ENCODE peak calls at places on chromosomes 5 and 9, in seven cellular contexts. One of them, this sample, is unnamed.
A peak's percentile ranks its signal among the peaks of the same experiment; 100 is the strongest.

GRCh38 chr9:29212590-29213373 is 1639.5 kb upstream of the C9orf72 start:
- DNase-seq in GM23248: peak; percentile 6
- DNase-seq in germinal center: peak; percentile 2
- DNase-seq in right atrium auricular region: no peak
- DNase-seq in activated CD8-positive, alpha-beta T cell treated with anti-CD3 and anti-CD28 coated beads for 36 hours: no peak
- DNase-seq in ELF-1: peak; percentile 38
- DNase-seq in pancreas: peak; percentile 27
- DNase-seq in this sample: peak; percentile 11

GRCh38 chr9:32864926-32865325 is 81.6 kb downstream of the TMEM215 start:
- DNase-seq in germinal center: no peak
- DNase-seq in ELF-1: no peak
- DNase-seq in right atrium auricular region: no peak
- DNase-seq in GM23248: no peak
- DNase-seq in pancreas: no peak
- DNase-seq in activated CD8-positive, alpha-beta T cell treated with anti-CD3 and anti-CD28 coated beads for 36 hours: no peak
- DNase-seq in this sample: no peak

GRCh38 chr5:39437469-39437868 is 12.7 kb upstream of the DAB2 start:
- DNase-seq in activated CD8-positive, alpha-beta T cell treated with anti-CD3 and anti-CD28 coated beads for 36 hours: no peak
- DNase-seq in ELF-1: no peak
- DNase-seq in GM23248: no peak
- DNase-seq in right atrium auricular region: no peak
- DNase-seq in pancreas: no peak
- DNase-seq in germinal center: no peak
- DNase-seq in this sample: no peak

GRCh38 chr9:135419106-135419505 is 60.5 kb upstream of the PPP1R26 start:
- DNase-seq in GM23248: no peak
- DNase-seq in ELF-1: no peak
- DNase-seq in germinal center: no peak
- DNase-seq in activated CD8-positive, alpha-beta T cell treated with anti-CD3 and anti-CD28 coated beads for 36 hours: no peak
- DNase-seq in pancreas: no peak
- DNase-seq in right atrium auricular region: no peak
- DNase-seq in this sample: no peak

GRCh38 chr9:4491621-4491975 is 1.3 kb downstream of the SLC1A1 start:
- DNase-seq in pancreas: no peak
- DNase-seq in ELF-1: peak; percentile 69
- DNase-seq in right atrium auricular region: no peak
- DNase-seq in germinal center: no peak
- DNase-seq in GM23248: no peak
- DNase-seq in activated CD8-positive, alpha-beta T cell treated with anti-CD3 and anti-CD28 coated beads for 36 hours: no peak
- DNase-seq in this sample: no peak

GRCh38 chr5:59206132-59206581 is 623.3 kb downstream of the RAB3C start:
- DNase-seq in ELF-1: no peak
- DNase-seq in right atrium auricular region: no peak
- DNase-seq in activated CD8-positive, alpha-beta T cell treated with anti-CD3 and anti-CD28 coated beads for 36 hours: no peak
- DNase-seq in pancreas: no peak
- DNase-seq in GM23248: peak; percentile 53
- DNase-seq in germinal center: no peak
- DNase-seq in this sample: peak; percentile 14

GRCh38 chr5:109309326-109310063 is 100.3 kb downstream of the PJA2 start:
- DNase-seq in activated CD8-positive, alpha-beta T cell treated with anti-CD3 and anti-CD28 coated beads for 36 hours: no peak
- DNase-seq in right atrium auricular region: no peak
- DNase-seq in ELF-1: no peak
- DNase-seq in germinal center: no peak
- DNase-seq in GM23248: no peak
- DNase-seq in pancreas: no peak
- DNase-seq in this sample: no peak

GRCh38 chr5:72106922-72107873 is at the start of gene MAP1B:
- DNase-seq in activated CD8-positive, alpha-beta T cell treated with anti-CD3 and anti-CD28 coated beads for 36 hours: peak; percentile 7
- DNase-seq in right atrium auricular region: peak; percentile 64
- DNase-seq in ELF-1: peak; percentile 98
- DNase-seq in GM23248: peak; percentile 73
- DNase-seq in germinal center: peak; percentile 6
- DNase-seq in pancreas: peak; percentile 16
- DNase-seq in this sample: peak; percentile 98

GRCh38 chr5:135535420-135535819 is 344 bp downstream of the NEUROG1 start:
- DNase-seq in germinal center: no peak
- DNase-seq in ELF-1: no peak
- DNase-seq in activated CD8-positive, alpha-beta T cell treated with anti-CD3 and anti-CD28 coated beads for 36 hours: no peak
- DNase-seq in GM23248: peak; percentile 21
- DNase-seq in right atrium auricular region: no peak
- DNase-seq in pancreas: no peak
- DNase-seq in this sample: no peak

GRCh38 chr5:147904110-147904509 is 2.2 kb downstream of the C5orf46 start:
- DNase-seq in ELF-1: no peak
- DNase-seq in activated CD8-positive, alpha-beta T cell treated with anti-CD3 and anti-CD28 coated beads for 36 hours: no peak
- DNase-seq in pancreas: no peak
- DNase-seq in right atrium auricular region: no peak
- DNase-seq in germinal center: no peak
- DNase-seq in GM23248: no peak
- DNase-seq in this sample: no peak

This sample was measured in SK-N-DZ.